ENCODE peak calls at places on chromosomes 16 and 17, in six cellular contexts. E is right atrium auricular region; N is CD8-positive, alpha-beta T cell; I is A673; W is neural progenitor cell; D is Caco-2. L is an unnamed sample. For H3K36me3 and H3K4me1, the result is how much of the 10 kb centered on the place peaks cover.

GRCh38 chr16:11349599-11350276 is 4.5 kb downstream of the RMI2 start:
- DNase-seq in E (peak), N (no peak), I (peak), W (no peak), D (no peak), L (peak)

GRCh38 chr16:83967838-83968482 is at the start of gene NECAB2:
- DNase-seq in E (no peak), N (no peak), I (peak), W (peak), D (no peak), L (no peak)

GRCh38 chr17:21095735-21096134 is 31.0 kb upstream of the DHRS7B start:
- DNase-seq in E (no peak), N (no peak), I (no peak), W (no peak), D (no peak), L (no peak)

GRCh38 chr17:78479369-78479768 is 97.8 kb downstream of the DNAH17 start:
- DNase-seq in E (no peak), N (no peak), I (no peak), W (no peak), D (no peak), L (no peak)

GRCh38 chr17:27793168-27793905 is 7.0 kb downstream of the NOS2 start:
- DNase-seq in E (no peak), N (no peak), I (peak), W (peak), D (peak), L (peak)

GRCh38 chr17:6554871-6555330 is 1.5 kb downstream of the PITPNM3 start:
- DNase-seq in E (no peak), N (no peak), I (no peak), W (peak), D (no peak), L (no peak)

GRCh38 chr17:82110298-82110697 is 12.3 kb upstream of the FASN start:
- DNase-seq in E (no peak), N (no peak), I (no peak), W (no peak), D (no peak), L (peak)

GRCh38 chr16:28580726-28581315 is 16.0 kb downstream of the SULT1A2 start:
- DNase-seq in E (no peak), N (no peak), I (no peak), W (no peak), D (no peak), L (no peak)

GRCh38 chr17:67196422-67196821 is 48.6 kb downstream of the HELZ start:
- DNase-seq in E (no peak), N (no peak), I (no peak), W (no peak), D (no peak), L (no peak)

GRCh38 chr16:24146523-24146922 is 109.6 kb upstream of the CACNG3 start:
- DNase-seq in E (no peak), N (no peak), I (no peak), W (no peak), D (no peak), L (no peak)

GRCh38 chr17:30567231-30568116 is 90.3 kb downstream of the GOSR1 start:
- DNase-seq in E (peak), N (no peak), I (no peak), W (no peak), D (no peak), L (no peak)

DNA sequence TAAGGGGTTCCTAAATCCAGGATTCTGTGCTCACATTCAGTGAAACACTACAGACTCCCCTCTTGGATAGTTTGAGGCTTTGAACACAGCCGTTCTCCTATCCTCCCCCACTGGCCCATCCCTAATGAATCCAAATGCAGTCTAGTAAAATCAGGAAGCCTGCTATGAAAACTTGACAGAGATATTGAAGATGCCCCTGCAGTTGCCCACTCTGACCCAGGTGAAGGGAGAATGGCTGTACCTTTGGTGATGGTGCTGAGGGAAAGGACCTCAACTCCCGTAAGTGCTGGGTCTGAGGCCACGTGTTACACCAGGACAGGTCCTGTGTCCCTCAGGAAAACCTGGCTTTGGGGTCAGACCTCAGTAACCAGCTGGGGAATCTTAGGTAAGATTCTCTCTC is 54.4 kb downstream of the SF3B3 start:
- DNase-seq in E (no peak), N (no peak), I (peak), W (no peak), D (no peak), L (no peak)
- H3K36me3 ChIP-seq in E (under half), N (under half), I (under half), W (under half), D (under half), L (under half)

GRCh38 chr17:50055426-50056216 is at the start of gene ITGA3:
- DNase-seq in E (peak), N (no peak), I (peak), W (peak), D (peak), L (peak)
- H3K4me1 ChIP-seq in E (half or more), N (under half), I (under half), W (under half), D (under half), L (half or more)

GRCh38 chr16:1820096-1820972 is 6.3 kb downstream of the HAGH start:
- DNase-seq in E (no peak), N (no peak), I (no peak), W (no peak), D (no peak), L (no peak)
- H3K36me3 ChIP-seq in E (half or more), N (under half), I (under half), W (under half), D (under half), L (under half)

GRCh38 chr16:64419832-64420231 is 702.0 kb downstream of the CDH11 start:
- DNase-seq in E (no peak), N (no peak), I (no peak), W (no peak), D (no peak), L (no peak)
- H3K4me1 ChIP-seq in E (under half), N (under half), I (under half), W (under half), D (under half), L (under half)

DNA sequence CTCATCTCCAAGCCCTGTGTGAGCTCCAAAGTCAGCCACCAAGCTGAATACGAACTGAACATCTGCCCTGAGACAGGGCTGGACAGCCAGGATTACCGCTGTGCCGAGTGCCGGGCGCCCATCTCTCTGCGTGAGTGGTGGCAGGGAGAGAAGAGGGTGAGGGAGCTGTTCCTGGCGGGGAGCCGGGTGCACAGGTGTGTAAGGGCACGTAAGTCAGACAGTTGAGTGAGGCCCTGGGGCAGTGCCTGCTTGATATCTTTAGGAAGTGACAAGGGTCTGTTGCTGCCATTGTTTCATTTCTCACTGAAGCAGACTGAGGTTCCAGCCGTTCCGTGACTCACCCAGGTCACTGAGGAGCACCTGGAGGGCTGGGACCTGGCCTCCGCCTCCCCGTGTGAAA is 12.4 kb downstream of the DEF8 start:
- DNase-seq in E (no peak), N (no peak), I (no peak), W (no peak), D (no peak), L (no peak)
- H3K36me3 ChIP-seq in E (under half), N (under half), I (under half), W (under half), D (under half), L (under half)

DNA sequence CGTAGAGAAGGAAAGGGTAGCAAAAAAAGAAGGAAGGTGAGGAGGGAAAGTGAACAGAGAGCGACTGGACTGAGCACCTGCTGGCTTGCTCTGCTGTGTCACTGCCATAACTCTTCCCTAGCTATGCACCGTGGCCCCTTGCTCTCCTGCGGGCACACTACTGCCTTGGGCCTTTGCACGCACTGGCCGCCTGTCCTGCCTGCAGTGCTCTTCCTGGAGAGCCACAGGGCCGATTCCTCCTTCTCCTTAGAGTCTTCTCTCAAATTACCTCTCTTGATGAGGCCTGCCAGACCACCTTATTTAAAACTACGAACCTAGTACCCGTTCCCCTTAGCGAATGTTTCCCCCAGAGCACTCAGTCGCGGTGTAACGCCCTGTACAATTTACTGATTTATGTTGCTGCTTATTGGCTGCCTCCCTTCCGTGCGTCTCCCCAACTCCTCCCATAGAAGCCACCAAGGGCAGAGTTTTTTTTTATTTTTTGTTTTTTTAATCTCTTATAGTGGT is 70.3 kb downstream of the RAI1 start:
- DNase-seq in E (no peak), N (no peak), I (no peak), W (no peak), D (no peak), L (no peak)
- H3K4me1 ChIP-seq in E (half or more), N (half or more), I (half or more), W (under half), D (under half), L (half or more)

DNA sequence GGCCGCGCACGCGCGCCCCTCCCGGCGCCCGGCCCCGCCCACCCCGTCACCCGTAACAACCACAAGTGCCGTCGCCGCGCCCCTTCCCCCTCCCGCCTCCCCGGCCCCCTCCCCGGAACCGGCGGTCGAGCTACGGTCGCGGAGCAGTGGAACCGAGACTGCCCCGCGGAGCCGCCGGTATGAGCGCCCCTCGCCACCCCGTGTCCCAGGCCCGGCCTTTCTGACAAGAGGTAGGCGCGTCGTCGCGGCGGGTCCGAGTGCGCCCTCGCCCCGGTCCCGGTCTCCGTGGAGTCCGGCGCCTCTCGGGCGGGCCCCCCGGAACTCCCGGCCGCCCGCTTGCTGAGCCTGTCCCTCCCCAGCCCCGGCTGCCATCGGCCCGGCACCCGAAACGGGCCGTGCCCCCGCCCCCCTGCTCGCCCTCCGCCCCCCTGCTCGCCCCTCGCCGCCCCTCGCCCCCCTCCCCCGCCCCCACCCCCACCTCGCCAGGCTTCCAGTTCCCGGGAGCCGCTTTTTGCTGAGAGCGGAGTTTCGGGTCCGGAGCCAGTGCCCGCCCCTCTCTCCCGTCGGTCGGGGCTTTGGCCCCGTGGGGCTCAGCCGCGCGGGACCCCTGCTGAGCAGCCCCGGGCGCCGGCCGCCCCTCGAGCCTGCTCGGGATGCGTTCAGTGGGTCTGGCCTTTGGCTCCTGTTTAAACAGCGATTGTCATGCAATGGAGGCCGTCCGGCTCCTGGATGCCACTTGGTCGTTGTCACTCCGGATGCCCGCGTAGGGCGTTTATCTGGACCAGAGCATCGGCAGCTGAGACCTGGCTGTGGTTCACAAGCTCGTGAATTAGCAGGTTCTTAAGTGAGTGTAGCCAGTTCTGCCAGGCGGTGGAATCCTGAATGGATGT is at the start of gene SEC14L1:
- DNase-seq in E (peak), N (peak), I (peak), W (peak), D (peak), L (peak)
- H3K36me3 ChIP-seq in E (under half), N (under half), I (under half), W (under half), D (under half), L (under half)

DNA sequence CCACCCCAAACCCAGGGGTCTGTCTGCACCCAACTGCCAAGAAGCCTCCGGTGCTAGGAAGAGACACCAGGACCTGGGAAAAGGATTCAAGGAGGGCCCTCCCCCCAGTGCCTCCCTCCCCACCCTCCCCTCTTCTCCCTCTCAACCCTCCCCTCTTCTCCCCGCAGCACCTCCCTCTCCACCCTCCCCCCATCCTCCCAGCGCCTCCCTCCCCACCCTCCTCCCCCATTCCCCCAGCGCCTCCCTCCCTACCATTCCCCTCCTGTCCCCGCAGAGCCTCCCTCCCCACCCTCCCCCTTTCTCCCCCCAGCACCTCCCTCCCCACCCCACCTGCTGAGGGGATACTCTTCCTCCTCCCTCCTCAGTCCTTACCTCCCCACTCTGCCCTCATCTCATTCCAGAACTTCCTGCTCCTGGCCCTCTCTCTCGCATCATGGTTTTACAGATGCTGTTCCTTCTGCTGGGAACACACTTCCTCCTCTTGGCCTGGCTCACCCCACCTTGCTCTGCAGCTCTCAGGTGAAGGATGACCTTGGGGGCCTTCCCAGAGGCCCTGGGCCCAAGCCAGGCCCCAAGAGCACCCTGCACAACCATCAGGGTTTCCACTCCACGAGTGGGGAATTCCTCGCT is 4.9 kb downstream of the NTHL1 start:
- DNase-seq in E (no peak), N (no peak), I (no peak), W (no peak), D (no peak), L (no peak)
- H3K4me1 ChIP-seq in E (half or more), N (under half), I (under half), W (under half), D (under half), L (under half)

GRCh38 chr17:57432507-57433277 is 176.4 kb downstream of the MSI2 start:
- DNase-seq in E (no peak), N (no peak), I (no peak), W (no peak), D (no peak), L (no peak)
- H3K36me3 ChIP-seq in E (under half), N (under half), I (under half), W (under half), D (under half), L (under half)